ENCODE peak calls at places on chromosomes 16 and 17, in nine cellular contexts. D, V, U, W, G, Y, X, Q and I are unnamed samples.

GRCh38 chr16:1494711-1495110 is 1.6 kb downstream of the TELO2 start:
- DNase-seq in U (no peak), Q (peak; percentile 44), W (peak; percentile 60), Y (no peak), X (no peak), V (no peak), D (no peak), G (no peak), I (no peak)

GRCh38 chr16:24815052-24815451 is 30.7 kb upstream of the SLC5A11 start:
- DNase-seq in W (no peak), Q (no peak), Y (no peak), V (no peak), D (no peak), X (no peak), G (no peak), U (no peak), I (no peak)

GRCh38 chr16:12067714-12068401 is 91.3 kb downstream of the SNX29 start:
- DNase-seq in G (peak; percentile 82), W (no peak), U (peak; percentile 35), Q (peak; percentile 91), X (peak; percentile 82), Y (peak; percentile 25), V (peak; percentile 81), D (no peak), I (peak; percentile 80)

GRCh38 chr16:79628501-79628975 is 28.0 kb upstream of the MAF start:
- DNase-seq in U (no peak), Y (no peak), D (no peak), W (no peak), V (no peak), X (peak; percentile 93), Q (no peak), G (peak; percentile 55), I (peak; percentile 62)

GRCh38 chr17:77563439-77564102 is 394.9 kb upstream of the TNRC6C start:
- DNase-seq in W (no peak), D (no peak), Y (no peak), U (no peak), X (no peak), V (no peak), Q (no peak), G (no peak), I (no peak)

GRCh38 chr16:79351927-79352326 is 248.6 kb downstream of the MAF start:
- DNase-seq in G (no peak), Y (no peak), D (peak; percentile 24), Q (no peak), V (no peak), W (no peak), X (no peak), U (no peak), I (no peak)

GRCh38 chr17:76385892-76386786 is 1.7 kb downstream of the SPHK1 start:
- DNase-seq in U (no peak), X (no peak), G (peak; percentile 83), D (no peak), W (peak; percentile 83), Q (peak; percentile 94), Y (no peak), V (peak; percentile 87), I (peak; percentile 89)

GRCh38 chr16:23114131-23114904 is 34.9 kb downstream of the USP31 start:
- DNase-seq in U (no peak), G (no peak), V (no peak), Q (no peak), X (no peak), D (no peak), W (no peak), Y (no peak), I (no peak)

GRCh38 chr16:83937922-83938875 is 14.8 kb upstream of the OSGIN1 start:
- DNase-seq in U (no peak), G (no peak), V (no peak), Y (no peak), W (no peak), X (no peak), D (no peak), Q (no peak), I (no peak)

GRCh38 chr17:70308619-70309018 is 139.3 kb downstream of the KCNJ2 start:
- DNase-seq in Q (no peak), Y (no peak), W (no peak), G (no peak), D (no peak), V (no peak), X (no peak), U (no peak), I (no peak)

GRCh38 chr17:18916816-18917496 is 35.0 kb upstream of the SLC5A10 start:
- DNase-seq in Q (peak; percentile 84), Y (no peak), X (no peak), V (no peak), W (no peak), U (no peak), G (peak; percentile 31), D (no peak), I (no peak)

GRCh38 chr16:56945847-56946527 is 14.0 kb downstream of the HERPUD1 start:
- DNase-seq in G (no peak), D (no peak), Y (no peak), X (no peak), W (no peak), Q (no peak), U (no peak), V (no peak), I (no peak)

GRCh38 chr16:46845952-46846351 is 15.0 kb upstream of the C16orf87 start:
- DNase-seq in D (no peak), U (no peak), Y (no peak), Q (no peak), W (no peak), G (no peak), V (no peak), X (no peak), I (no peak)

GRCh38 chr17:37743875-37744632 is 805 bp downstream of the HNF1B start:
- DNase-seq in D (no peak), X (no peak), W (no peak), Q (no peak), G (no peak), V (peak; percentile 82), U (no peak), Y (no peak), I (peak; percentile 23)

DNA sequence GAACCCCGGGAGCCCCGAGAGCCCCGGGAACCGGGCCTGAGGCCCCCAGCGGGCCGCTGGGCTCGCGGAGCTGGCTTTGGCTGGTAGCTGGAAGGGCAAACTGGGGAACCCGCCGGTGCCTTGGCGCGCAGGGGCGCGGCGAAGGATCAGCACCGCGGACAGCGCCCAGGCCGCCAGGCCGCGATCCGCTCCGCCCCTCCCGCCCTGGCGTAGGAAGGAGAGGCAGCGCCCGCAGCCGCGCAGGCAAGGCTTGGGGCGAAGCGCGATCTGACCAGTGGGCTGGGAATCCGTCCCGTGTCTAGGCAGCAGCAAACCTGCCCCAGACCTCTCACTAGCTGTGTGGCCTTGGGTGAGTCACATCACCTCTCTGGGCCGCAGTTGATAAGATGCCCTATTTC is 331 bp upstream of the CCDC92B start:
- DNase-seq in D (no peak), X (peak; percentile 19), Q (peak; percentile 86), V (peak; percentile 73), Y (peak; percentile 44), U (no peak), G (peak; percentile 72), W (peak; percentile 74), I (peak; percentile 73)
- H3K4me3 ChIP-seq in D (peak overlapping the region; percentile 40), X (no peak overlapping the region), Q (no peak overlapping the region), V (peak overlapping the region; percentile 51), Y (peak overlapping the region; percentile 74), U (no peak overlapping the region), G (no peak overlapping the region), W (no peak overlapping the region), I (no peak overlapping the region)

GRCh38 chr17:57138956-57139576 is 54.0 kb downstream of the AKAP1 start:
- DNase-seq in G (no peak), Y (no peak), X (no peak), V (peak; percentile 19), W (no peak), U (no peak), D (no peak), Q (peak; percentile 52), I (peak; percentile 29)
- TF ChIP-seq CTCF in G (no peak), Y (no peak), X (no peak), V (no peak), W (no peak), U (no peak), D (no peak), Q (no peak), I (no peak)

GRCh38 chr16:73094371-73094770 is 46.4 kb upstream of the ZFHX3 start:
- DNase-seq in Y (no peak), G (no peak), D (no peak), X (no peak), V (no peak), U (no peak), Q (no peak), W (no peak), I (no peak)

GRCh38 chr16:73092236-73092781 is 44.4 kb upstream of the ZFHX3 start:
- DNase-seq in X (no peak), W (no peak), V (no peak), D (no peak), Y (no peak), Q (no peak), U (no peak), G (peak; percentile 13), I (no peak)

GRCh38 chr16:73095142-73095791 is 47.3 kb upstream of the ZFHX3 start:
- DNase-seq in G (no peak), W (no peak), U (no peak), X (no peak), V (peak; percentile 80), Q (no peak), D (no peak), Y (no peak), I (no peak)

GRCh38 chr16:73091199-73091598 is 43.3 kb upstream of the ZFHX3 start:
- DNase-seq in D (no peak), X (no peak), Y (no peak), V (no peak), Q (no peak), U (no peak), W (no peak), G (no peak), I (no peak)

GRCh38 chr16:73093146-73094144 is 45.5 kb upstream of the ZFHX3 start:
- DNase-seq in Y (no peak), Q (no peak), V (no peak), D (peak; percentile 80), U (no peak), G (no peak), X (no peak), W (no peak), I (no peak)
- H3K4me3 ChIP-seq in Y (no peak overlapping the region), Q (no peak overlapping the region), V (no peak overlapping the region), D (peak overlapping the region; percentile 41), U (no peak overlapping the region), G (no peak overlapping the region), X (no peak overlapping the region), W (no peak overlapping the region), I (no peak overlapping the region)

GRCh38 chr17:44106801-44107200 is 16.6 kb downstream of the HDAC5 start:
- DNase-seq in U (no peak), D (no peak), W (no peak), G (no peak), Q (no peak), X (no peak), V (no peak), Y (no peak), I (no peak)

GRCh38 chr17:44105941-44106340 is 17.5 kb downstream of the HDAC5 start:
- DNase-seq in G (no peak), W (no peak), D (no peak), Y (no peak), V (no peak), U (no peak), X (no peak), Q (no peak), I (no peak)

GRCh38 chr17:44105483-44105882 is 18.0 kb downstream of the HDAC5 start:
- DNase-seq in D (no peak), V (no peak), Y (no peak), X (no peak), U (no peak), Q (no peak), G (no peak), W (no peak), I (no peak)

GRCh38 chr17:44108440-44109311 is 14.8 kb downstream of the HDAC5 start:
- DNase-seq in V (peak; percentile 88), Q (peak; percentile 98), Y (no peak), D (peak; percentile 98), W (peak; percentile 86), X (peak; percentile 94), G (no peak), U (no peak), I (no peak)

GRCh38 chr17:44102845-44103622 is 20.4 kb downstream of the HDAC5 start:
- DNase-seq in Y (no peak), U (no peak), Q (no peak), G (no peak), D (no peak), V (no peak), X (no peak), W (peak; percentile 55), I (no peak)
- TF ChIP-seq CTCF in Y (no peak), U (no peak), Q (no peak), G (no peak), D (no peak), V (no peak), X (no peak), W (no peak), I (no peak)